ENCODE peak calls at places on chromosome 16, in four cellular contexts. One of them, this sample, is unnamed.

GRCh38 chr16:72856797-72857196 is 191.1 kb downstream of the ZFHX3 start:
- DNase-seq in K562: peak; percentile 29
- DNase-seq in A549: peak; percentile 30
- DNase-seq in GM12878: no peak
- DNase-seq in this sample: peak; percentile 53

GRCh38 chr16:27346818-27347217 is 33.0 kb downstream of the IL4R start:
- DNase-seq in A549: no peak
- DNase-seq in K562: no peak
- DNase-seq in GM12878: no peak
- DNase-seq in this sample: no peak

GRCh38 chr16:2196162-2196980 is at the start of gene CASKIN1:
- DNase-seq in A549: no peak
- DNase-seq in GM12878: no peak
- DNase-seq in K562: peak; percentile 57
- DNase-seq in this sample: no peak

GRCh38 chr16:27740496-27741201 is 190.7 kb downstream of the KATNIP start:
- DNase-seq in K562: no peak
- DNase-seq in A549: no peak
- DNase-seq in GM12878: no peak
- DNase-seq in this sample: no peak

GRCh38 chr16:58063377-58064076 is 38.0 kb downstream of the MMP15 start:
- DNase-seq in GM12878: no peak
- DNase-seq in A549: no peak
- DNase-seq in K562: no peak
- DNase-seq in this sample: no peak

GRCh38 chr16:82874251-82874650 is 247.5 kb downstream of the CDH13 start:
- DNase-seq in GM12878: no peak
- DNase-seq in K562: no peak
- DNase-seq in A549: no peak
- DNase-seq in this sample: no peak

GRCh38 chr16:8861563-8862308 is 7.1 kb downstream of the CARHSP1 start:
- DNase-seq in K562: peak; percentile 52
- DNase-seq in A549: no peak
- DNase-seq in GM12878: no peak
- DNase-seq in this sample: peak; percentile 74

GRCh38 chr16:31474173-31474714 is 2.3 kb downstream of the TGFB1I1 start:
- DNase-seq in K562: peak; percentile 68
- DNase-seq in A549: peak; percentile 30
- DNase-seq in GM12878: no peak
- DNase-seq in this sample: no peak

GRCh38 chr16:75494696-75495601 is at the start of gene CHST6:
- DNase-seq in GM12878: no peak
- DNase-seq in A549: peak; percentile 17
- DNase-seq in K562: peak; percentile 56
- DNase-seq in this sample: peak; percentile 52

GRCh38 chr16:4891886-4892216 is 44.6 kb downstream of the UBN1 start:
- DNase-seq in GM12878: no peak
- DNase-seq in A549: no peak
- DNase-seq in K562: no peak
- DNase-seq in this sample: no peak

DNA sequence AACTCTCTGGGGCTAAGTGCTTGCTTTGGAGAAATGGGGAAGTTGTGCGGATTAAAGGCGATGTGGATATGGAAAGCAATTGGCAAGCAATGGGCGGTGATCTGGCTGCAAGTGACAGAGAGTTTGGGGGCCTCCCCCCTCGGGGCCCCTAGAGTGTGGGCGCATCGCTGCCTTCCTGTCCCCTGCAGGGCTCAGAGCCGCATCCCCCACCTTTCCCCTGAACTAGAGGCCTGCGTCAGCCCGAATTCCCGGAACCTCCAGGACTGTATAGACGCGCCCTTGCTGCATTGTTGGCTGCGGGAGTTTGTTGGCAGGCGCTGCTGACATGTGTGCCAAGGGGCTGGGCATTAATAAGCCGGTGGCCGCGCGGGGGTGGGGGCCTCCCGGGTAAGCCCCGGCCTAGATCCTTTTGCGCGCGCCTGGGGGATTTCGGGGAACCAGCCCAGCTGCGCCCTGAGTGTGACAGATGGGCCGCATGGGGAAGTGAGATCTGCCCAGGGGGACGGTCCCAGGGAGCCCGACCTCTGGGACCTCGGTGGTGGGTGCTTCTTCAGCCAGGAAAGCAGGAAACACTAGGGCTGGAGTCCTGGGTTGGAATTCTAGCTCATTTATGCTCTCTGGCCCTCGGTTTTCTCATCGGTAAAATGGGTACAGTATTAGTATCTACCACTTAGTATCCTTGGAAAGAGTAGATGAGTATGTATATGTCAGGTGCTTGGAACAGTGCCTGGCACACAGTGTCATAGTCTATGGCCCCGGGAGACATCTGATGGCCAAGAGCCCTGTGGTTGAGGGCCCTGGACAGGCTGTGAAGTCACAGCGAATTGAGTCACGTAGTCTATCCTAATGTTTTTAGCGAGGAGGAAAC is 1.0 kb downstream of the EEF2K start:
- DNase-seq in K562: peak; percentile 58
- DNase-seq in GM12878: peak; percentile 31
- DNase-seq in A549: peak; percentile 37
- DNase-seq in this sample: no peak
- TF ChIP-seq EP300 in K562: no peak
- TF ChIP-seq EP300 in GM12878: no peak
- TF ChIP-seq EP300 in A549: no peak
- TF ChIP-seq EP300 in this sample: no peak

DNA sequence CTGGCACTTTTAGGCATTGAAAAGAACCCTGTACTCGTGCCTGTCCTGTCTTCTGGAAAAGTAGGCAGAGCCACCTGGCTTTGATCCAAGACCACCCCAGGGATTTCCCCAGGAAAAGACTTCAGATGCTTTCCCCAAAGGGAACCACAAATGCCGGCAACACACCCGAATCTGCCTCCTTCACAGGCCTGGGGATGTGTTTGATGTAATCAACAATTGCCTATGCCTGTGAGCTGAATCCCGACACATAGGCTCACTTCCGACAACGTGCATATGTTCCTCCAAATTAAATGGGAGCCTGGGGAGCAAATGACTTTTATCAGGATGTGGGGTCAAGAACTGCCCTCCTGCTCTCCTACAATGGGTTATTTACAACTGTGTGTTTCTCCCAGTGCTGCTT is 535.2 kb upstream of the CDH11 start:
- DNase-seq in K562: no peak
- DNase-seq in GM12878: no peak
- DNase-seq in A549: no peak
- DNase-seq in this sample: no peak
- TF ChIP-seq MAX in K562: no peak
- TF ChIP-seq MAX in GM12878: no peak
- TF ChIP-seq MAX in A549: no peak
- TF ChIP-seq MAX in this sample: no peak

GRCh38 chr16:84247844-84248243 is 8.0 kb upstream of the KCNG4 start:
- DNase-seq in A549: no peak
- DNase-seq in K562: no peak
- DNase-seq in GM12878: no peak
- DNase-seq in this sample: no peak
- TF ChIP-seq POLR2AphosphoS2 in A549: no peak
- TF ChIP-seq POLR2AphosphoS2 in K562: no peak
- TF ChIP-seq POLR2AphosphoS2 in GM12878: no peak
- TF ChIP-seq POLR2AphosphoS2 in this sample: no peak

GRCh38 chr16:15037003-15037402 is 18.9 kb downstream of the NTAN1 start:
- DNase-seq in A549: no peak
- DNase-seq in GM12878: no peak
- DNase-seq in K562: no peak
- DNase-seq in this sample: no peak
- TF ChIP-seq EP300 in A549: no peak
- TF ChIP-seq EP300 in GM12878: no peak
- TF ChIP-seq EP300 in K562: no peak
- TF ChIP-seq EP300 in this sample: no peak

GRCh38 chr16:87765776-87766484 is at the start of gene KLHDC4:
- DNase-seq in A549: peak; percentile 90
- DNase-seq in GM12878: peak; percentile 38
- DNase-seq in K562: peak; percentile 91
- DNase-seq in this sample: peak; percentile 78

GRCh38 chr16:87762620-87763019 is 3.2 kb downstream of the KLHDC4 start:
- DNase-seq in A549: no peak
- DNase-seq in GM12878: no peak
- DNase-seq in K562: no peak
- DNase-seq in this sample: no peak

GRCh38 chr16:87766485-87766797 is 655 bp upstream of the KLHDC4 start:
- DNase-seq in K562: no peak
- DNase-seq in A549: no peak
- DNase-seq in GM12878: no peak
- DNase-seq in this sample: no peak

GRCh38 chr16:87765473-87765775 is 362 bp downstream of the KLHDC4 start:
- DNase-seq in A549: no peak
- DNase-seq in GM12878: no peak
- DNase-seq in K562: peak; percentile 50
- DNase-seq in this sample: no peak

GRCh38 chr16:87764600-87765472 is 950 bp downstream of the KLHDC4 start:
- DNase-seq in K562: no peak
- DNase-seq in A549: no peak
- DNase-seq in GM12878: no peak
- DNase-seq in this sample: no peak
- TF ChIP-seq MAX in K562: no peak
- TF ChIP-seq MAX in A549: no peak
- TF ChIP-seq MAX in GM12878: no peak
- TF ChIP-seq MAX in this sample: no peak

GRCh38 chr16:71214771-71215381 is 15.6 kb downstream of the HYDIN start:
- DNase-seq in GM12878: no peak
- DNase-seq in A549: peak; percentile 14
- DNase-seq in K562: peak; percentile 8
- DNase-seq in this sample: peak; percentile 17
- TF ChIP-seq POLR2AphosphoS2 in GM12878: no peak
- TF ChIP-seq POLR2AphosphoS2 in A549: no peak
- TF ChIP-seq POLR2AphosphoS2 in K562: no peak
- TF ChIP-seq POLR2AphosphoS2 in this sample: no peak

GRCh38 chr16:81403208-81403600 is 41.4 kb upstream of the CMIP start:
- DNase-seq in GM12878: no peak
- DNase-seq in A549: no peak
- DNase-seq in K562: no peak
- DNase-seq in this sample: no peak

GRCh38 chr16:81403601-81404391 is 40.8 kb upstream of the CMIP start:
- DNase-seq in GM12878: peak; percentile 28
- DNase-seq in K562: peak; percentile 93
- DNase-seq in A549: peak; percentile 92
- DNase-seq in this sample: peak; percentile 79

GRCh38 chr16:81408409-81408950 is 36.1 kb upstream of the CMIP start:
- DNase-seq in K562: no peak
- DNase-seq in A549: no peak
- DNase-seq in GM12878: no peak
- DNase-seq in this sample: no peak

GRCh38 chr16:81409016-81409556 is 35.5 kb upstream of the CMIP start:
- DNase-seq in GM12878: no peak
- DNase-seq in K562: no peak
- DNase-seq in A549: peak; percentile 48
- DNase-seq in this sample: no peak

GRCh38 chr16:81405702-81406113 is 38.9 kb upstream of the CMIP start:
- DNase-seq in K562: no peak
- DNase-seq in A549: peak; percentile 99
- DNase-seq in GM12878: no peak
- DNase-seq in this sample: peak; percentile 91
- TF ChIP-seq EP300 in K562: no peak
- TF ChIP-seq EP300 in A549: peak; percentile 100
- TF ChIP-seq EP300 in GM12878: no peak
- TF ChIP-seq EP300 in this sample: peak; percentile 61

DNA sequence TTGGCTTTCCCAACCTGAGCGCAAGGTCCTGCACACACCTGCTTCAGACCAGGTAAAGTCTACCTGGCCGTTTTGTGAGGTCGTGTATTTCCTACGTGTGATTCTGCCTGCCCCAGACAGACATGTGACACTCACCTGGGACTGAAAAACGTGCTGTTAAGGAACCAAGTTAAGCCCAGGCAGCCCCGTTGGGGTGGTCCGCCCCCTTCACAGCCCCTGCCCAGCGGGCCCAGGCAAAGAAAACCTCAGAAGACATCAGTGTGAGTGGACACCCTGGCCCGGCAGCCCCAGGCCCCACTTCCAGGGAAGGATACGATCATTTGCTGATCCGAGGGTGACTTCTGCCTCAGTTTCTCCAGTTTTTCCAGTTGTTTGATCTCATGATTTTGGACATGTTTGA is 4.7 kb downstream of the CIBAR2 start:
- DNase-seq in GM12878: no peak
- DNase-seq in K562: no peak
- DNase-seq in A549: no peak
- DNase-seq in this sample: no peak
- TF ChIP-seq MAX in GM12878: no peak
- TF ChIP-seq MAX in K562: no peak
- TF ChIP-seq MAX in A549: no peak
- TF ChIP-seq MAX in this sample: no peak

DNA sequence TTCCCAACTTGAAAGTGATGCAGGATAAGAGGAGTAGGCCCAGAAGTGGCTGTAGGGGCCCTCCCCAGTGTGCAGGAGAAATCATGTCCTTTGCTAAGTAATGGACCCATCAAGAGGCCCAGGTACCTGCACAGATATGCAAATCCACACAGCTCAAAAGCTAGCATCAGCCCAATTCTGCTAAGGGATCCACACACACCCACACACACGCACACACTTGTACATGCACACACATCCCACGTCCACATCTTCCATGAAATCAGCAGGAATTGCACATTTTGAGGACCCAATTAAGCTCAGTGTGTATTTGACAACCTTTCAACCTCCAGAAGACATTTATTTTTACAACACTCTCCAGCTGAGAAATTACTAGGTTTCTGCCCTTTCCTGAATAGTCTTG is 184.8 kb downstream of the C16orf78 start:
- DNase-seq in GM12878: no peak
- DNase-seq in A549: no peak
- DNase-seq in K562: no peak
- DNase-seq in this sample: no peak
- TF ChIP-seq POLR2AphosphoS2 in GM12878: no peak
- TF ChIP-seq POLR2AphosphoS2 in A549: no peak
- TF ChIP-seq POLR2AphosphoS2 in K562: no peak
- TF ChIP-seq POLR2AphosphoS2 in this sample: no peak

DNA sequence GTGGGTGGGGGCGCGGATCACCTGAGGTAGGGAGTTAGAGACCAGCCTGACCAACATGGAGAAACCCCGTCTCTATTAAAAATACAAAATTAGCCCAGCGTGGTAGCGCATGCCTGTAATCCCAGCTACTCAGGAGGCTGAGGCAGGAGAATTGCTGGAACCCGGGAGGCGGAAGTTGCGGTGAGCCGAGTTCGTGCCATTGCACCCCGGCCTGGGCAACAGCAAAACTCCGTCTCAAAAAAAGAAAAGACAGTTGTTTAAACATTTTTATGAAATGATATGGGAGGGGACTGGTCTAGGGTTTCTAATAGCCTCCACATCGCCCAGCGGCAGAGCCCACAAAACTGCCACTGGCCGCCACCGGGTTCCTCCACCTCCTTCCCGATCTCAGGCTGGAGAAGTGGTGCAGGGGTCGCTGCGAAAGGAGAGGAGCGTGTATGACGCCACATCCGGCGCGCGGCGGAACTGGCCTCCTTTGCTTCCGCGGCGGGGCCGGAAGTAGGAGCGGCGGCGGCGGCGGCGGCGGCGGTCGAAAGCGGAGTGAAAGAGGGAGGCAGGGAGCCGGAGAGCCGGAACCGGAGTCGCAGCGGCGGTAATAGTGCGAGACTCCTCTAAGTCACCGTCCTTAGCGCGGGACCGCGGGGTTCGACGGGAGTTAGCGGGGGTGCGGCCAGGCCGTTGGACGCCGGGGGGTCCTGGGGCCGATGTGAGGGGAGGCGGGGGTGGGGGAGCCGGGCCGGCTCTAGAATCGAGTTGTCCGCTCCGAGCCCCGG is at the start of gene PPP4C:
- DNase-seq in A549: peak; percentile 91
- DNase-seq in GM12878: no peak
- DNase-seq in K562: peak; percentile 93
- DNase-seq in this sample: peak; percentile 88
- TF ChIP-seq EP300 in A549: no peak
- TF ChIP-seq EP300 in GM12878: no peak
- TF ChIP-seq EP300 in K562: peak; percentile 12
- TF ChIP-seq EP300 in this sample: no peak

This sample was measured in HepG2.